ENCODE peak calls at places on chromosomes 3 and 15, in eight cellular contexts. One of them, this sample, is unnamed.

GRCh38 chr3:196941846-196942225 is 492 bp downstream of the NCBP2 start:
- DNase-seq in lung microvascular endothelial cell: peak; percentile 58
- DNase-seq in stimulated activated CD4-positive, alpha-beta T cell treated with anti-CD3 and anti-CD28 coated beads, Interleukin-4, amount 100 ng/mL, for 4 hours: peak; percentile 75
- DNase-seq in activated gamma-delta T cell treated with Interleukin-2 at 50 U/mL for 16 hours: peak; percentile 40
- DNase-seq in stimulated activated CD8-positive, alpha-beta memory T cell treated with anti-CD3 and anti-CD28 coated beads, Interleukin-15, amount 100 ng/mL, for 1 hour: peak; percentile 46
- DNase-seq in cardiac septum: no peak
- DNase-seq in iris pigment epithelial cell: peak; percentile 62
- DNase-seq in globus pallidus: no peak
- DNase-seq in this sample: no peak

GRCh38 chr15:90266061-90266431 is 574 bp downstream of the NGRN start:
- DNase-seq in lung microvascular endothelial cell: peak; percentile 37
- DNase-seq in stimulated activated CD4-positive, alpha-beta T cell treated with anti-CD3 and anti-CD28 coated beads, Interleukin-4, amount 100 ng/mL, for 4 hours: peak; percentile 44
- DNase-seq in activated gamma-delta T cell treated with Interleukin-2 at 50 U/mL for 16 hours: peak; percentile 17
- DNase-seq in stimulated activated CD8-positive, alpha-beta memory T cell treated with anti-CD3 and anti-CD28 coated beads, Interleukin-15, amount 100 ng/mL, for 1 hour: no peak
- DNase-seq in cardiac septum: no peak
- DNase-seq in iris pigment epithelial cell: peak; percentile 29
- DNase-seq in globus pallidus: no peak
- DNase-seq in this sample: peak; percentile 82

GRCh38 chr3:32323605-32324004 is 68.0 kb upstream of the CMTM7 start:
- DNase-seq in lung microvascular endothelial cell: no peak
- DNase-seq in stimulated activated CD4-positive, alpha-beta T cell treated with anti-CD3 and anti-CD28 coated beads, Interleukin-4, amount 100 ng/mL, for 4 hours: no peak
- DNase-seq in activated gamma-delta T cell treated with Interleukin-2 at 50 U/mL for 16 hours: no peak
- DNase-seq in stimulated activated CD8-positive, alpha-beta memory T cell treated with anti-CD3 and anti-CD28 coated beads, Interleukin-15, amount 100 ng/mL, for 1 hour: no peak
- DNase-seq in cardiac septum: no peak
- DNase-seq in iris pigment epithelial cell: no peak
- DNase-seq in globus pallidus: no peak
- DNase-seq in this sample: no peak

GRCh38 chr3:150920236-150920635 is 15.0 kb upstream of the MINDY4B start:
- DNase-seq in lung microvascular endothelial cell: peak; percentile 20
- DNase-seq in stimulated activated CD4-positive, alpha-beta T cell treated with anti-CD3 and anti-CD28 coated beads, Interleukin-4, amount 100 ng/mL, for 4 hours: no peak
- DNase-seq in activated gamma-delta T cell treated with Interleukin-2 at 50 U/mL for 16 hours: no peak
- DNase-seq in stimulated activated CD8-positive, alpha-beta memory T cell treated with anti-CD3 and anti-CD28 coated beads, Interleukin-15, amount 100 ng/mL, for 1 hour: no peak
- DNase-seq in cardiac septum: no peak
- DNase-seq in iris pigment epithelial cell: no peak
- DNase-seq in globus pallidus: no peak
- DNase-seq in this sample: no peak

GRCh38 chr3:124557433-124558232 is 172.6 kb upstream of the UMPS start:
- DNase-seq in lung microvascular endothelial cell: peak; percentile 75
- DNase-seq in stimulated activated CD4-positive, alpha-beta T cell treated with anti-CD3 and anti-CD28 coated beads, Interleukin-4, amount 100 ng/mL, for 4 hours: no peak
- DNase-seq in activated gamma-delta T cell treated with Interleukin-2 at 50 U/mL for 16 hours: no peak
- DNase-seq in stimulated activated CD8-positive, alpha-beta memory T cell treated with anti-CD3 and anti-CD28 coated beads, Interleukin-15, amount 100 ng/mL, for 1 hour: no peak
- DNase-seq in cardiac septum: no peak
- DNase-seq in iris pigment epithelial cell: peak; percentile 56
- DNase-seq in globus pallidus: no peak
- DNase-seq in this sample: peak; percentile 50

GRCh38 chr3:20668411-20668810 is 482.4 kb upstream of the SGO1 start:
- DNase-seq in lung microvascular endothelial cell: peak; percentile 30
- DNase-seq in stimulated activated CD4-positive, alpha-beta T cell treated with anti-CD3 and anti-CD28 coated beads, Interleukin-4, amount 100 ng/mL, for 4 hours: no peak
- DNase-seq in activated gamma-delta T cell treated with Interleukin-2 at 50 U/mL for 16 hours: no peak
- DNase-seq in stimulated activated CD8-positive, alpha-beta memory T cell treated with anti-CD3 and anti-CD28 coated beads, Interleukin-15, amount 100 ng/mL, for 1 hour: no peak
- DNase-seq in cardiac septum: no peak
- DNase-seq in iris pigment epithelial cell: no peak
- DNase-seq in globus pallidus: peak; percentile 29
- DNase-seq in this sample: peak; percentile 87

GRCh38 chr3:54905230-54905888 is 22.5 kb downstream of the LRTM1 start:
- DNase-seq in lung microvascular endothelial cell: no peak
- DNase-seq in stimulated activated CD4-positive, alpha-beta T cell treated with anti-CD3 and anti-CD28 coated beads, Interleukin-4, amount 100 ng/mL, for 4 hours: no peak
- DNase-seq in activated gamma-delta T cell treated with Interleukin-2 at 50 U/mL for 16 hours: no peak
- DNase-seq in stimulated activated CD8-positive, alpha-beta memory T cell treated with anti-CD3 and anti-CD28 coated beads, Interleukin-15, amount 100 ng/mL, for 1 hour: no peak
- DNase-seq in cardiac septum: no peak
- DNase-seq in iris pigment epithelial cell: peak; percentile 51
- DNase-seq in globus pallidus: no peak
- DNase-seq in this sample: peak; percentile 13

GRCh38 chr3:150090006-150090405 is 119.3 kb upstream of the PFN2 start:
- DNase-seq in lung microvascular endothelial cell: no peak
- DNase-seq in stimulated activated CD4-positive, alpha-beta T cell treated with anti-CD3 and anti-CD28 coated beads, Interleukin-4, amount 100 ng/mL, for 4 hours: no peak
- DNase-seq in activated gamma-delta T cell treated with Interleukin-2 at 50 U/mL for 16 hours: no peak
- DNase-seq in stimulated activated CD8-positive, alpha-beta memory T cell treated with anti-CD3 and anti-CD28 coated beads, Interleukin-15, amount 100 ng/mL, for 1 hour: no peak
- DNase-seq in cardiac septum: no peak
- DNase-seq in iris pigment epithelial cell: peak; percentile 58
- DNase-seq in globus pallidus: no peak
- DNase-seq in this sample: no peak

GRCh38 chr3:119085070-119085439 is 50.4 kb upstream of the IGSF11 start:
- DNase-seq in lung microvascular endothelial cell: no peak
- DNase-seq in stimulated activated CD4-positive, alpha-beta T cell treated with anti-CD3 and anti-CD28 coated beads, Interleukin-4, amount 100 ng/mL, for 4 hours: no peak
- DNase-seq in activated gamma-delta T cell treated with Interleukin-2 at 50 U/mL for 16 hours: no peak
- DNase-seq in stimulated activated CD8-positive, alpha-beta memory T cell treated with anti-CD3 and anti-CD28 coated beads, Interleukin-15, amount 100 ng/mL, for 1 hour: no peak
- DNase-seq in cardiac septum: no peak
- DNase-seq in iris pigment epithelial cell: no peak
- DNase-seq in globus pallidus: no peak
- DNase-seq in this sample: peak; percentile 22

GRCh38 chr3:50585919-50586762 is 16.8 kb downstream of the HEMK1 start:
- DNase-seq in lung microvascular endothelial cell: no peak
- DNase-seq in stimulated activated CD4-positive, alpha-beta T cell treated with anti-CD3 and anti-CD28 coated beads, Interleukin-4, amount 100 ng/mL, for 4 hours: no peak
- DNase-seq in activated gamma-delta T cell treated with Interleukin-2 at 50 U/mL for 16 hours: no peak
- DNase-seq in stimulated activated CD8-positive, alpha-beta memory T cell treated with anti-CD3 and anti-CD28 coated beads, Interleukin-15, amount 100 ng/mL, for 1 hour: no peak
- DNase-seq in cardiac septum: no peak
- DNase-seq in iris pigment epithelial cell: no peak
- DNase-seq in globus pallidus: no peak
- DNase-seq in this sample: no peak

GRCh38 chr3:177467268-177467985 is 270.1 kb upstream of the TBL1XR1 start:
- DNase-seq in lung microvascular endothelial cell: no peak
- DNase-seq in stimulated activated CD4-positive, alpha-beta T cell treated with anti-CD3 and anti-CD28 coated beads, Interleukin-4, amount 100 ng/mL, for 4 hours: no peak
- DNase-seq in activated gamma-delta T cell treated with Interleukin-2 at 50 U/mL for 16 hours: no peak
- DNase-seq in stimulated activated CD8-positive, alpha-beta memory T cell treated with anti-CD3 and anti-CD28 coated beads, Interleukin-15, amount 100 ng/mL, for 1 hour: no peak
- DNase-seq in cardiac septum: no peak
- DNase-seq in iris pigment epithelial cell: no peak
- DNase-seq in globus pallidus: no peak
- DNase-seq in this sample: no peak

GRCh38 chr15:52912172-52912571 is 122.0 kb upstream of the ONECUT1 start:
- DNase-seq in lung microvascular endothelial cell: no peak
- DNase-seq in stimulated activated CD4-positive, alpha-beta T cell treated with anti-CD3 and anti-CD28 coated beads, Interleukin-4, amount 100 ng/mL, for 4 hours: no peak
- DNase-seq in activated gamma-delta T cell treated with Interleukin-2 at 50 U/mL for 16 hours: no peak
- DNase-seq in stimulated activated CD8-positive, alpha-beta memory T cell treated with anti-CD3 and anti-CD28 coated beads, Interleukin-15, amount 100 ng/mL, for 1 hour: no peak
- DNase-seq in cardiac septum: no peak
- DNase-seq in iris pigment epithelial cell: no peak
- DNase-seq in globus pallidus: no peak
- DNase-seq in this sample: peak; percentile 74

GRCh38 chr15:44298878-44299277 is 10.4 kb downstream of the GOLM2 start:
- DNase-seq in lung microvascular endothelial cell: peak; percentile 2
- DNase-seq in stimulated activated CD4-positive, alpha-beta T cell treated with anti-CD3 and anti-CD28 coated beads, Interleukin-4, amount 100 ng/mL, for 4 hours: no peak
- DNase-seq in activated gamma-delta T cell treated with Interleukin-2 at 50 U/mL for 16 hours: no peak
- DNase-seq in stimulated activated CD8-positive, alpha-beta memory T cell treated with anti-CD3 and anti-CD28 coated beads, Interleukin-15, amount 100 ng/mL, for 1 hour: no peak
- DNase-seq in cardiac septum: no peak
- DNase-seq in iris pigment epithelial cell: peak; percentile 14
- DNase-seq in globus pallidus: no peak
- DNase-seq in this sample: peak; percentile 67

GRCh38 chr15:40859206-40859851 is 14.7 kb downstream of the RHOV start:
- DNase-seq in lung microvascular endothelial cell: peak; percentile 83
- DNase-seq in stimulated activated CD4-positive, alpha-beta T cell treated with anti-CD3 and anti-CD28 coated beads, Interleukin-4, amount 100 ng/mL, for 4 hours: peak; percentile 73
- DNase-seq in activated gamma-delta T cell treated with Interleukin-2 at 50 U/mL for 16 hours: peak; percentile 83
- DNase-seq in stimulated activated CD8-positive, alpha-beta memory T cell treated with anti-CD3 and anti-CD28 coated beads, Interleukin-15, amount 100 ng/mL, for 1 hour: peak; percentile 69
- DNase-seq in cardiac septum: no peak
- DNase-seq in iris pigment epithelial cell: peak; percentile 75
- DNase-seq in globus pallidus: peak; percentile 31
- DNase-seq in this sample: peak; percentile 93

GRCh38 chr3:125668804-125669203 is 73.5 kb upstream of the OSBPL11 start:
- DNase-seq in lung microvascular endothelial cell: no peak
- DNase-seq in stimulated activated CD4-positive, alpha-beta T cell treated with anti-CD3 and anti-CD28 coated beads, Interleukin-4, amount 100 ng/mL, for 4 hours: no peak
- DNase-seq in activated gamma-delta T cell treated with Interleukin-2 at 50 U/mL for 16 hours: no peak
- DNase-seq in stimulated activated CD8-positive, alpha-beta memory T cell treated with anti-CD3 and anti-CD28 coated beads, Interleukin-15, amount 100 ng/mL, for 1 hour: no peak
- DNase-seq in cardiac septum: no peak
- DNase-seq in iris pigment epithelial cell: no peak
- DNase-seq in globus pallidus: no peak
- DNase-seq in this sample: no peak

GRCh38 chr3:15155840-15156360 is 50.1 kb upstream of the CAPN7 start:
- DNase-seq in lung microvascular endothelial cell: no peak
- DNase-seq in stimulated activated CD4-positive, alpha-beta T cell treated with anti-CD3 and anti-CD28 coated beads, Interleukin-4, amount 100 ng/mL, for 4 hours: no peak
- DNase-seq in activated gamma-delta T cell treated with Interleukin-2 at 50 U/mL for 16 hours: no peak
- DNase-seq in stimulated activated CD8-positive, alpha-beta memory T cell treated with anti-CD3 and anti-CD28 coated beads, Interleukin-15, amount 100 ng/mL, for 1 hour: no peak
- DNase-seq in cardiac septum: no peak
- DNase-seq in iris pigment epithelial cell: no peak
- DNase-seq in globus pallidus: no peak
- DNase-seq in this sample: no peak

GRCh38 chr3:193544289-193544688 is 10.4 kb downstream of the ATP13A4 start:
- DNase-seq in lung microvascular endothelial cell: no peak
- DNase-seq in stimulated activated CD4-positive, alpha-beta T cell treated with anti-CD3 and anti-CD28 coated beads, Interleukin-4, amount 100 ng/mL, for 4 hours: no peak
- DNase-seq in activated gamma-delta T cell treated with Interleukin-2 at 50 U/mL for 16 hours: no peak
- DNase-seq in stimulated activated CD8-positive, alpha-beta memory T cell treated with anti-CD3 and anti-CD28 coated beads, Interleukin-15, amount 100 ng/mL, for 1 hour: no peak
- DNase-seq in cardiac septum: no peak
- DNase-seq in iris pigment epithelial cell: no peak
- DNase-seq in globus pallidus: no peak
- DNase-seq in this sample: no peak

This sample was measured in mesendoderm.